ENCODE peak calls at places on chromosomes 16 and 17, in seven cellular contexts. One of them, this sample, is unnamed.

GRCh38 chr16:17467923-17468540 is 2.7 kb downstream of the XYLT1 start:
- DNase-seq in HFFc6: peak; percentile 59
- DNase-seq in PC-3: no peak
- DNase-seq in activated B cell treated with CpG ODN at 0.5 μM for 24 hours: no peak
- DNase-seq in OCI-LY7: peak; percentile 63
- DNase-seq in upper lobe of right lung: peak; percentile 70
- DNase-seq in right lobe of liver: peak; percentile 64
- DNase-seq in this sample: peak; percentile 6

GRCh38 chr16:49472598-49472997 is 99.0 kb downstream of the C16orf78 start:
- DNase-seq in PC-3: no peak
- DNase-seq in right lobe of liver: no peak
- DNase-seq in activated B cell treated with CpG ODN at 0.5 μM for 24 hours: no peak
- DNase-seq in HFFc6: no peak
- DNase-seq in upper lobe of right lung: peak; percentile 44
- DNase-seq in OCI-LY7: no peak
- DNase-seq in this sample: no peak

GRCh38 chr16:88315543-88316105 is 67.1 kb upstream of the ZNF469 start:
- DNase-seq in OCI-LY7: no peak
- DNase-seq in HFFc6: peak; percentile 37
- DNase-seq in activated B cell treated with CpG ODN at 0.5 μM for 24 hours: no peak
- DNase-seq in upper lobe of right lung: no peak
- DNase-seq in right lobe of liver: no peak
- DNase-seq in PC-3: peak; percentile 69
- DNase-seq in this sample: peak; percentile 69

GRCh38 chr17:72702998-72703397 is 389.5 kb downstream of the SLC39A11 start:
- DNase-seq in HFFc6: no peak
- DNase-seq in right lobe of liver: no peak
- DNase-seq in upper lobe of right lung: no peak
- DNase-seq in OCI-LY7: no peak
- DNase-seq in PC-3: peak; percentile 53
- DNase-seq in activated B cell treated with CpG ODN at 0.5 μM for 24 hours: no peak
- DNase-seq in this sample: peak; percentile 65

GRCh38 chr16:89920723-89921122 is 2.1 kb downstream of the MC1R start:
- DNase-seq in HFFc6: peak; percentile 50
- DNase-seq in OCI-LY7: no peak
- DNase-seq in upper lobe of right lung: no peak
- DNase-seq in activated B cell treated with CpG ODN at 0.5 μM for 24 hours: no peak
- DNase-seq in right lobe of liver: no peak
- DNase-seq in PC-3: no peak
- DNase-seq in this sample: no peak

GRCh38 chr16:70737377-70738082 is 51.7 kb upstream of the MTSS2 start:
- DNase-seq in HFFc6: peak; percentile 92
- DNase-seq in activated B cell treated with CpG ODN at 0.5 μM for 24 hours: peak; percentile 34
- DNase-seq in right lobe of liver: peak; percentile 86
- DNase-seq in PC-3: no peak
- DNase-seq in OCI-LY7: peak; percentile 65
- DNase-seq in upper lobe of right lung: peak; percentile 83
- DNase-seq in this sample: no peak

GRCh38 chr17:81814748-81815645 is 11.0 kb downstream of the GCGR start:
- DNase-seq in right lobe of liver: no peak
- DNase-seq in upper lobe of right lung: no peak
- DNase-seq in PC-3: no peak
- DNase-seq in HFFc6: no peak
- DNase-seq in activated B cell treated with CpG ODN at 0.5 μM for 24 hours: no peak
- DNase-seq in OCI-LY7: no peak
- DNase-seq in this sample: no peak

GRCh38 chr17:74552037-74552436 is 6.1 kb upstream of the CD300C start:
- DNase-seq in HFFc6: no peak
- DNase-seq in right lobe of liver: no peak
- DNase-seq in activated B cell treated with CpG ODN at 0.5 μM for 24 hours: no peak
- DNase-seq in OCI-LY7: no peak
- DNase-seq in upper lobe of right lung: no peak
- DNase-seq in PC-3: peak; percentile 83
- DNase-seq in this sample: peak; percentile 66

GRCh38 chr16:81842564-81843242 is 63.6 kb downstream of the PLCG2 start:
- DNase-seq in right lobe of liver: no peak
- DNase-seq in activated B cell treated with CpG ODN at 0.5 μM for 24 hours: no peak
- DNase-seq in PC-3: no peak
- DNase-seq in HFFc6: no peak
- DNase-seq in upper lobe of right lung: no peak
- DNase-seq in OCI-LY7: no peak
- DNase-seq in this sample: no peak

GRCh38 chr16:48969611-48970010 is 312.0 kb downstream of the CBLN1 start:
- DNase-seq in PC-3: no peak
- DNase-seq in right lobe of liver: no peak
- DNase-seq in OCI-LY7: no peak
- DNase-seq in activated B cell treated with CpG ODN at 0.5 μM for 24 hours: no peak
- DNase-seq in HFFc6: no peak
- DNase-seq in upper lobe of right lung: no peak
- DNase-seq in this sample: no peak

GRCh38 chr17:74543406-74543805 is 2.5 kb downstream of the CD300C start:
- DNase-seq in activated B cell treated with CpG ODN at 0.5 μM for 24 hours: no peak
- DNase-seq in OCI-LY7: no peak
- DNase-seq in upper lobe of right lung: no peak
- DNase-seq in PC-3: no peak
- DNase-seq in right lobe of liver: no peak
- DNase-seq in HFFc6: no peak
- DNase-seq in this sample: no peak

GRCh38 chr17:43905985-43906852 is 1.1 kb downstream of the MPP2 start:
- DNase-seq in HFFc6: no peak
- DNase-seq in PC-3: no peak
- DNase-seq in OCI-LY7: no peak
- DNase-seq in activated B cell treated with CpG ODN at 0.5 μM for 24 hours: no peak
- DNase-seq in upper lobe of right lung: peak; percentile 77
- DNase-seq in right lobe of liver: peak; percentile 63
- DNase-seq in this sample: no peak

GRCh38 chr17:34382586-34383224 is 19.7 kb upstream of the CCL1 start:
- DNase-seq in right lobe of liver: no peak
- DNase-seq in upper lobe of right lung: no peak
- DNase-seq in HFFc6: no peak
- DNase-seq in PC-3: no peak
- DNase-seq in OCI-LY7: peak; percentile 63
- DNase-seq in activated B cell treated with CpG ODN at 0.5 μM for 24 hours: no peak
- DNase-seq in this sample: no peak

GRCh38 chr17:47095268-47095667 is 93.8 kb downstream of the CDC27 start:
- DNase-seq in OCI-LY7: no peak
- DNase-seq in right lobe of liver: no peak
- DNase-seq in upper lobe of right lung: no peak
- DNase-seq in HFFc6: no peak
- DNase-seq in PC-3: no peak
- DNase-seq in activated B cell treated with CpG ODN at 0.5 μM for 24 hours: no peak
- DNase-seq in this sample: no peak

GRCh38 chr17:1331708-1332107 is 52.2 kb downstream of the TRARG1 start:
- DNase-seq in PC-3: no peak
- DNase-seq in OCI-LY7: no peak
- DNase-seq in right lobe of liver: no peak
- DNase-seq in upper lobe of right lung: peak; percentile 12
- DNase-seq in HFFc6: no peak
- DNase-seq in activated B cell treated with CpG ODN at 0.5 μM for 24 hours: no peak
- DNase-seq in this sample: no peak

GRCh38 chr16:14462811-14463210 is 167.2 kb downstream of the PARN start:
- DNase-seq in right lobe of liver: no peak
- DNase-seq in upper lobe of right lung: no peak
- DNase-seq in PC-3: peak; percentile 6
- DNase-seq in OCI-LY7: no peak
- DNase-seq in activated B cell treated with CpG ODN at 0.5 μM for 24 hours: no peak
- DNase-seq in HFFc6: no peak
- DNase-seq in this sample: no peak

GRCh38 chr17:10618202-10618635 is 38.9 kb downstream of the MYH3 start:
- DNase-seq in PC-3: peak; percentile 83
- DNase-seq in right lobe of liver: peak; percentile 67
- DNase-seq in activated B cell treated with CpG ODN at 0.5 μM for 24 hours: peak; percentile 54
- DNase-seq in OCI-LY7: peak; percentile 80
- DNase-seq in upper lobe of right lung: peak; percentile 73
- DNase-seq in HFFc6: peak; percentile 57
- DNase-seq in this sample: peak; percentile 78

GRCh38 chr16:73337897-73338296 is 290.0 kb upstream of the ZFHX3 start:
- DNase-seq in upper lobe of right lung: no peak
- DNase-seq in PC-3: no peak
- DNase-seq in activated B cell treated with CpG ODN at 0.5 μM for 24 hours: no peak
- DNase-seq in HFFc6: no peak
- DNase-seq in right lobe of liver: no peak
- DNase-seq in OCI-LY7: no peak
- DNase-seq in this sample: no peak

GRCh38 chr17:44878627-44879221 is 20.5 kb downstream of the EFTUD2 start:
- DNase-seq in activated B cell treated with CpG ODN at 0.5 μM for 24 hours: no peak
- DNase-seq in HFFc6: peak; percentile 34
- DNase-seq in OCI-LY7: peak; percentile 50
- DNase-seq in upper lobe of right lung: no peak
- DNase-seq in right lobe of liver: no peak
- DNase-seq in PC-3: peak; percentile 65
- DNase-seq in this sample: peak; percentile 42

GRCh38 chr16:86872126-86872525 is 293.8 kb downstream of the FOXL1 start:
- DNase-seq in HFFc6: no peak
- DNase-seq in upper lobe of right lung: no peak
- DNase-seq in right lobe of liver: no peak
- DNase-seq in OCI-LY7: no peak
- DNase-seq in activated B cell treated with CpG ODN at 0.5 μM for 24 hours: no peak
- DNase-seq in PC-3: no peak
- DNase-seq in this sample: no peak

GRCh38 chr16:86876499-86876898 is 298.1 kb downstream of the FOXL1 start:
- DNase-seq in PC-3: peak; percentile 26
- DNase-seq in OCI-LY7: no peak
- DNase-seq in HFFc6: no peak
- DNase-seq in upper lobe of right lung: no peak
- DNase-seq in right lobe of liver: no peak
- DNase-seq in activated B cell treated with CpG ODN at 0.5 μM for 24 hours: no peak
- DNase-seq in this sample: no peak

GRCh38 chr16:86877108-86877507 is 298.8 kb downstream of the FOXL1 start:
- DNase-seq in PC-3: no peak
- DNase-seq in upper lobe of right lung: no peak
- DNase-seq in HFFc6: no peak
- DNase-seq in right lobe of liver: no peak
- DNase-seq in activated B cell treated with CpG ODN at 0.5 μM for 24 hours: no peak
- DNase-seq in OCI-LY7: no peak
- DNase-seq in this sample: no peak

GRCh38 chr16:86872833-86873232 is 294.5 kb downstream of the FOXL1 start:
- DNase-seq in activated B cell treated with CpG ODN at 0.5 μM for 24 hours: no peak
- DNase-seq in upper lobe of right lung: no peak
- DNase-seq in PC-3: no peak
- DNase-seq in OCI-LY7: no peak
- DNase-seq in HFFc6: no peak
- DNase-seq in right lobe of liver: no peak
- DNase-seq in this sample: no peak

GRCh38 chr16:86874141-86874540 is 295.8 kb downstream of the FOXL1 start:
- DNase-seq in right lobe of liver: no peak
- DNase-seq in HFFc6: peak; percentile 8
- DNase-seq in upper lobe of right lung: no peak
- DNase-seq in PC-3: peak; percentile 53
- DNase-seq in OCI-LY7: peak; percentile 31
- DNase-seq in activated B cell treated with CpG ODN at 0.5 μM for 24 hours: no peak
- DNase-seq in this sample: peak; percentile 61
- TF ChIP-seq CTCF in right lobe of liver: peak; percentile 33
- TF ChIP-seq CTCF in HFFc6: peak; percentile 81
- TF ChIP-seq CTCF in upper lobe of right lung: peak; percentile 42
- TF ChIP-seq CTCF in PC-3: peak; percentile 60
- TF ChIP-seq CTCF in OCI-LY7: peak; percentile 80
- TF ChIP-seq CTCF in activated B cell treated with CpG ODN at 0.5 μM for 24 hours: no peak
- TF ChIP-seq CTCF in this sample: peak; percentile 34

GRCh38 chr16:76634847-76635697 is 357.9 kb downstream of the CNTNAP4 start:
- DNase-seq in upper lobe of right lung: peak; percentile 59
- DNase-seq in OCI-LY7: no peak
- DNase-seq in PC-3: no peak
- DNase-seq in right lobe of liver: no peak
- DNase-seq in activated B cell treated with CpG ODN at 0.5 μM for 24 hours: no peak
- DNase-seq in HFFc6: no peak
- DNase-seq in this sample: no peak
- TF ChIP-seq CTCF in upper lobe of right lung: no peak
- TF ChIP-seq CTCF in OCI-LY7: no peak
- TF ChIP-seq CTCF in PC-3: no peak
- TF ChIP-seq CTCF in right lobe of liver: no peak
- TF ChIP-seq CTCF in activated B cell treated with CpG ODN at 0.5 μM for 24 hours: no peak
- TF ChIP-seq CTCF in HFFc6: no peak
- TF ChIP-seq CTCF in this sample: no peak

DNA sequence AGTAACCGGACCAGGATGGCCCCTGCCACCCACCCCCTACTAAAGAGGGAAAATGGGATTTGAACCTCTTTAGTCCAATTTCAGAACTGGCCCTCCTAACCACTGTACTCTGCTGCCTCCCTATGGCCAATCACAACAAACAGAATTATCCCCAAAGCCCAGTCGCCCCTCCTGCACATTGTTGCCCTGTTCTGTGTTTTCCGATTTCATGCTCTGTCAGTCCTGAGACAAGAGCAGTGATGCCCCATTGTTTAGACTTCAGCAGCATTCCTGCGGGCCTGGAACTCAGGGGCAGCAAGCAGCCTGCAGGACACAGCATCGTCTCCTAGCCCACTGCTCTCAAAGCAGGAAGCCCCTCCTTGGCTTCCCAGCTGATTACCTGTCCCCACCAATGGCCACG is 20.5 kb upstream of the KLHL11 start:
- DNase-seq in right lobe of liver: no peak
- DNase-seq in upper lobe of right lung: no peak
- DNase-seq in PC-3: no peak
- DNase-seq in OCI-LY7: no peak
- DNase-seq in activated B cell treated with CpG ODN at 0.5 μM for 24 hours: no peak
- DNase-seq in HFFc6: no peak
- DNase-seq in this sample: no peak
- TF ChIP-seq CTCF in right lobe of liver: no peak
- TF ChIP-seq CTCF in upper lobe of right lung: peak; percentile 22
- TF ChIP-seq CTCF in PC-3: peak; percentile 48
- TF ChIP-seq CTCF in OCI-LY7: peak; percentile 62
- TF ChIP-seq CTCF in activated B cell treated with CpG ODN at 0.5 μM for 24 hours: no peak
- TF ChIP-seq CTCF in HFFc6: peak; percentile 26
- TF ChIP-seq CTCF in this sample: peak; percentile 25

DNA sequence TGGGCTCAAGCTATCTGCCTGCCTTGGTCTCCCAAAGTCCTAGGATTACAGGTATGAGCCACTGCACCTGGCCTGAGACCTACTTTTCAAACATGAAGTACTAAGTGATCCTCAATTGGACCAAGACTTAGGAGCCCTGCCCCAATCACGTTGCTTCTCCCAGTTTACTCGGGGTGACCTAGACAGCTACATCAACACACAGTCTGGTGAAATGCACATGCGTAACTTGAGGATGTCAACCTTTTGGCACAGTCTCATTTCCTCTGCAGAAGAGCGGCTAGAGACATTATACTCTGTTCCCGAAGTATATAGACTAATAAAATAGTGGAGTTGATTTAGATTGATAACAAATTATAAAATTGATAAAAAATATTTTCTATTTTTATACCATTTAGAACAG is 17.1 kb downstream of the FTO start:
- DNase-seq in OCI-LY7: no peak
- DNase-seq in PC-3: no peak
- DNase-seq in HFFc6: no peak
- DNase-seq in activated B cell treated with CpG ODN at 0.5 μM for 24 hours: no peak
- DNase-seq in upper lobe of right lung: no peak
- DNase-seq in right lobe of liver: no peak
- DNase-seq in this sample: no peak
- TF ChIP-seq CTCF in OCI-LY7: no peak
- TF ChIP-seq CTCF in PC-3: no peak
- TF ChIP-seq CTCF in HFFc6: no peak
- TF ChIP-seq CTCF in activated B cell treated with CpG ODN at 0.5 μM for 24 hours: no peak
- TF ChIP-seq CTCF in upper lobe of right lung: no peak
- TF ChIP-seq CTCF in right lobe of liver: no peak
- TF ChIP-seq CTCF in this sample: no peak

GRCh38 chr17:32497431-32498205 is 10.8 kb downstream of the CDK5R1 start:
- DNase-seq in HFFc6: peak; percentile 20
- DNase-seq in PC-3: peak; percentile 17
- DNase-seq in right lobe of liver: no peak
- DNase-seq in activated B cell treated with CpG ODN at 0.5 μM for 24 hours: no peak
- DNase-seq in upper lobe of right lung: peak; percentile 48
- DNase-seq in OCI-LY7: no peak
- DNase-seq in this sample: peak; percentile 42
- TF ChIP-seq CTCF in HFFc6: peak; percentile 28
- TF ChIP-seq CTCF in PC-3: peak; percentile 36
- TF ChIP-seq CTCF in right lobe of liver: no peak
- TF ChIP-seq CTCF in activated B cell treated with CpG ODN at 0.5 μM for 24 hours: no peak
- TF ChIP-seq CTCF in upper lobe of right lung: no peak
- TF ChIP-seq CTCF in OCI-LY7: no peak
- TF ChIP-seq CTCF in this sample: no peak

GRCh38 chr16:1932050-1933028 is 10.7 kb downstream of the MSRB1 start:
- DNase-seq in HFFc6: peak; percentile 9
- DNase-seq in PC-3: peak; percentile 54
- DNase-seq in activated B cell treated with CpG ODN at 0.5 μM for 24 hours: no peak
- DNase-seq in upper lobe of right lung: no peak
- DNase-seq in right lobe of liver: peak; percentile 79
- DNase-seq in OCI-LY7: no peak
- DNase-seq in this sample: peak; percentile 39
- TF ChIP-seq CTCF in HFFc6: no peak
- TF ChIP-seq CTCF in PC-3: peak; percentile 44
- TF ChIP-seq CTCF in activated B cell treated with CpG ODN at 0.5 μM for 24 hours: no peak
- TF ChIP-seq CTCF in upper lobe of right lung: no peak
- TF ChIP-seq CTCF in right lobe of liver: peak; percentile 22
- TF ChIP-seq CTCF in OCI-LY7: no peak
- TF ChIP-seq CTCF in this sample: peak; percentile 25

This sample was measured in MCF 10A.